ENCODE peak calls at places on chromosomes 2 and 18, in eight cellular contexts. F, S, O, H, T, Y, J and M are unnamed samples.

GRCh38 chr2:241001413-241002274 is 3.2 kb downstream of the SNED1 start:
- DNase-seq in T (no peak), Y (no peak), O (no peak), J (peak), F (no peak), H (no peak), S (no peak), M (peak)

GRCh38 chr2:150325656-150326055 is 161.8 kb downstream of the RND3 start:
- DNase-seq in F (no peak), T (no peak), Y (no peak), H (no peak), J (no peak), O (no peak), S (no peak), M (no peak)

GRCh38 chr2:71690231-71690834 is 237.0 kb downstream of the DYSF start:
- DNase-seq in O (no peak), T (no peak), Y (no peak), J (no peak), S (no peak), H (no peak), F (no peak), M (no peak)

GRCh38 chr2:233380132-233381012 is 26.1 kb downstream of the DGKD start:
- DNase-seq in S (no peak), Y (no peak), F (no peak), J (no peak), O (no peak), T (no peak), H (no peak), M (no peak)

GRCh38 chr2:37819228-37819627 is 105.9 kb upstream of the RMDN2 start:
- DNase-seq in H (no peak), J (no peak), T (no peak), O (peak), S (no peak), Y (no peak), F (no peak), M (no peak)

GRCh38 chr2:174603280-174603679 is 5.7 kb upstream of the WIPF1 start:
- DNase-seq in H (peak), F (peak), T (no peak), O (peak), Y (peak), S (peak), J (no peak), M (no peak)

GRCh38 chr2:130827502-130828251 is 9.0 kb upstream of the ARHGEF4 start:
- DNase-seq in F (no peak), O (peak), Y (no peak), J (no peak), S (no peak), H (no peak), T (no peak), M (peak)

GRCh38 chr2:174554514-174555119 is 43.0 kb downstream of the WIPF1 start:
- DNase-seq in J (no peak), S (no peak), F (no peak), H (no peak), O (no peak), Y (no peak), T (no peak), M (no peak)

GRCh38 chr2:226671177-226671676 is 128.4 kb downstream of the IRS1 start:
- DNase-seq in T (no peak), J (no peak), O (peak), H (no peak), S (no peak), F (no peak), Y (no peak), M (no peak)

GRCh38 chr2:241949736-241950412 is 80.3 kb downstream of the RTP5 start:
- DNase-seq in H (no peak), F (no peak), J (no peak), T (no peak), Y (no peak), O (no peak), S (no peak), M (no peak)

GRCh38 chr2:126827371-126827770 is 71.3 kb upstream of the TEX51 start:
- DNase-seq in Y (no peak), T (no peak), S (no peak), O (no peak), F (no peak), J (no peak), H (no peak), M (no peak)

GRCh38 chr2:231715988-231716616 is 7.8 kb downstream of the PTMA start:
- DNase-seq in S (no peak), J (no peak), F (no peak), Y (no peak), T (no peak), O (peak), H (no peak), M (no peak)

GRCh38 chr2:98896416-98896815 is 39.6 kb downstream of the CRACDL start:
- DNase-seq in F (no peak), S (no peak), Y (no peak), T (no peak), J (no peak), H (no peak), O (no peak), M (no peak)

GRCh38 chr2:58984731-58985130 is 743.6 kb upstream of the FANCL start:
- DNase-seq in F (no peak), J (no peak), S (no peak), T (no peak), Y (no peak), H (no peak), O (no peak), M (no peak)

GRCh38 chr2:44759823-44760222 is 181.7 kb upstream of the SIX3 start:
- DNase-seq in O (no peak), H (no peak), Y (no peak), F (no peak), S (no peak), J (no peak), T (no peak), M (no peak)

GRCh38 chr2:37796481-37796880 is 125.0 kb upstream of the CDC42EP3 start:
- DNase-seq in H (no peak), S (no peak), T (no peak), Y (no peak), J (no peak), O (no peak), F (no peak), M (no peak)

GRCh38 chr2:96687711-96688640 is 45.4 kb downstream of the FER1L5 start:
- DNase-seq in Y (no peak), O (no peak), S (no peak), J (no peak), H (no peak), T (no peak), F (no peak), M (peak)

GRCh38 chr18:12862467-12862866 is 21.6 kb downstream of the PTPN2 start:
- DNase-seq in S (no peak), Y (no peak), F (no peak), O (no peak), J (no peak), H (no peak), T (no peak), M (no peak)

GRCh38 chr2:165899311-165899710 is 54.3 kb downstream of the TTC21B start:
- DNase-seq in H (no peak), T (no peak), J (no peak), F (no peak), Y (no peak), S (no peak), O (no peak), M (no peak)

GRCh38 chr2:171610824-171611223 is 76.4 kb upstream of the DYNC1I2 start:
- DNase-seq in S (no peak), F (no peak), Y (no peak), T (no peak), H (no peak), J (no peak), O (no peak), M (no peak)

GRCh38 chr2:235511187-235511661 is 17.4 kb downstream of the AGAP1 start:
- DNase-seq in J (no peak), F (no peak), Y (peak), O (no peak), S (no peak), H (no peak), T (no peak), M (no peak)

GRCh38 chr2:65064728-65065552 is 8.7 kb downstream of the CEP68 start:
- DNase-seq in J (no peak), O (peak), S (peak), F (peak), T (peak), Y (no peak), H (peak), M (peak)

GRCh38 chr18:961644-962355 is 57.1 kb downstream of the ADCYAP1 start:
- DNase-seq in O (peak), J (no peak), S (peak), F (peak), Y (peak), H (peak), T (peak), M (no peak)